ENCODE peak calls at places on chromosomes 11 and 22, in six cellular contexts. G is neuronal stem cell, T is IMR-90, P is H9, I is H1, J is trophoblast cell. C is an unnamed sample.

GRCh38 chr11:45556851-45557707 is 108.3 kb downstream of the CHST1 start:
- DNase-seq in G (no peak), T (no peak), P (no peak), I (no peak), J (peak; percentile 77), C (peak; percentile 32)

GRCh38 chr22:29079218-29079901 is 6.5 kb downstream of the KREMEN1 start:
- DNase-seq in G (no peak), T (no peak), P (no peak), I (no peak), J (no peak), C (no peak)

GRCh38 chr11:26626346-26626745 is 54.3 kb upstream of the MUC15 start:
- DNase-seq in G (no peak), T (no peak), P (no peak), I (no peak), J (no peak), C (peak; percentile 9)

GRCh38 chr11:75673977-75674582 is 5.2 kb upstream of the MAP6 start:
- DNase-seq in G (no peak), T (peak; percentile 56), P (no peak), I (no peak), J (peak; percentile 30), C (peak; percentile 35)

GRCh38 chr11:107140988-107141387 is 122.7 kb upstream of the GUCY1A2 start:
- DNase-seq in G (no peak), T (no peak), P (no peak), I (no peak), J (peak; percentile 4), C (no peak)

GRCh38 chr11:109033627-109034340 is 368.9 kb downstream of the DDX10 start:
- DNase-seq in G (no peak), T (peak; percentile 89), P (no peak), I (no peak), J (no peak), C (no peak)

GRCh38 chr11:120759046-120759445 is 247.5 kb downstream of the GRIK4 start:
- DNase-seq in G (no peak), T (no peak), P (no peak), I (no peak), J (no peak), C (no peak)

GRCh38 chr11:27722117-27722844 is 22.0 kb upstream of the BDNF start:
- DNase-seq in G (peak; percentile 36), T (peak; percentile 68), P (peak; percentile 69), I (peak; percentile 81), J (no peak), C (peak; percentile 75)

GRCh38 chr11:94974178-94974577 is 669 bp downstream of the KDM4D start:
- DNase-seq in G (no peak), T (no peak), P (no peak), I (no peak), J (no peak), C (no peak)

GRCh38 chr11:118690553-118691304 is 11.3 kb upstream of the TREH start:
- DNase-seq in G (no peak), T (no peak), P (no peak), I (no peak), J (no peak), C (no peak)

GRCh38 chr22:49699928-49700498 is 127.7 kb downstream of the BRD1 start:
- DNase-seq in G (no peak), T (no peak), P (no peak), I (peak; percentile 26), J (no peak), C (no peak)

GRCh38 chr11:103609117-103610066 is 427.0 kb upstream of the DDI1 start:
- DNase-seq in G (no peak), T (peak; percentile 96), P (peak; percentile 48), I (no peak), J (peak; percentile 72), C (peak; percentile 95)

GRCh38 chr22:24728790-24729637 is 45.5 kb downstream of the PIWIL3 start:
- DNase-seq in G (no peak), T (peak; percentile 74), P (no peak), I (no peak), J (no peak), C (peak; percentile 49)

GRCh38 chr22:25081409-25081824 is 118.2 kb upstream of the CRYBB3 start:
- DNase-seq in G (no peak), T (peak; percentile 4), P (no peak), I (peak; percentile 66), J (peak; percentile 52), C (peak; percentile 28)

GRCh38 chr22:47052236-47053012 is 290.0 kb downstream of the TBC1D22A start:
- DNase-seq in G (no peak), T (no peak), P (no peak), I (no peak), J (no peak), C (no peak)

GRCh38 chr11:47271961-47272661 is 2.2 kb downstream of the MADD start:
- DNase-seq in G (no peak), T (no peak), P (no peak), I (no peak), J (no peak), C (no peak)

GRCh38 chr22:17303840-17304779 is 65.2 kb upstream of the CECR2 start:
- DNase-seq in G (no peak), T (no peak), P (no peak), I (no peak), J (peak; percentile 0), C (no peak)

GRCh38 chr11:111460752-111461305 is 51.4 kb downstream of the BTG4 start:
- DNase-seq in G (no peak), T (peak; percentile 79), P (no peak), I (no peak), J (no peak), C (no peak)

GRCh38 chr22:29461263-29461662 is 18.8 kb upstream of the NEFH start:
- DNase-seq in G (no peak), T (no peak), P (no peak), I (no peak), J (no peak), C (no peak)

GRCh38 chr22:49966041-49966715 is 5.6 kb downstream of the PIM3 start:
- DNase-seq in G (no peak), T (no peak), P (peak; percentile 28), I (peak; percentile 49), J (no peak), C (no peak)

GRCh38 chr11:76783901-76784813 is 1.0 kb downstream of the TSKU start:
- DNase-seq in G (peak; percentile 85), T (peak; percentile 84), P (peak; percentile 95), I (peak; percentile 91), J (peak; percentile 81), C (peak; percentile 90)

GRCh38 chr22:23529166-23530103 is 50.7 kb downstream of the IGLL1 start:
- DNase-seq in G (no peak), T (no peak), P (peak; percentile 28), I (no peak), J (no peak), C (no peak)

GRCh38 chr11:73907191-73907590 is 30.4 kb downstream of the PAAF1 start:
- DNase-seq in G (no peak), T (peak; percentile 55), P (no peak), I (no peak), J (peak; percentile 66), C (peak; percentile 20)

GRCh38 chr11:71204294-71204693 is 48.1 kb downstream of the SHANK2 start:
- DNase-seq in G (no peak), T (no peak), P (no peak), I (no peak), J (no peak), C (no peak)

DNA sequence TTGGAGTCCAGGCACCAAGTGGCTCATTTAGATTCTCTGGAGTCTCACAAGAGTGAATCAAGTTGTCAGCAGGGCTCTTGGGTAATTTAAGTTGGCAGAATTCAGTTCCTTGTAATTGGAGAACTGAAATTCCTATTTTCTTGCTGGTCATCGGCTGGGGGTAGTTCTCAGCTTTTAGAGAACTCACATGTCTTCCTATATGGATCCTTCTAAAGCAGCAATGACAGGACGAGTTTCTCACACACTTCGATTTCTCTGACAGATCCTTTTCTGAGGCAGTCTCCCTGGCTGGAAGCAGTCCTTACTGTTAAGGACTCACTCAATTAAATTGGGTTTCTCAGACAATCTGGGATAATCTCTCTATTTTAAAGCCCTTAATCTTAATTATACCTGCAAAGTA is 17.2 kb upstream of the OOSP4B start:
- DNase-seq in G (no peak), T (no peak), P (no peak), I (no peak), J (no peak), C (no peak)
- H3K27ac ChIP-seq in G (no peak overlapping the region), T (no peak overlapping the region), P (no peak overlapping the region), I (no peak overlapping the region), J (no peak overlapping the region), C (no peak overlapping the region)

GRCh38 chr22:44111562-44112155 is 69.1 kb upstream of the PARVG start:
- DNase-seq in G (no peak), T (no peak), P (no peak), I (no peak), J (peak; percentile 86), C (no peak)

GRCh38 chr22:44109417-44109816 is 71.3 kb upstream of the PARVG start:
- DNase-seq in G (no peak), T (no peak), P (no peak), I (no peak), J (no peak), C (no peak)

GRCh38 chr22:44107341-44107740 is 73.4 kb upstream of the PARVG start:
- DNase-seq in G (no peak), T (no peak), P (peak; percentile 75), I (no peak), J (no peak), C (no peak)

GRCh38 chr22:44108076-44108475 is 72.6 kb upstream of the PARVG start:
- DNase-seq in G (no peak), T (no peak), P (no peak), I (no peak), J (no peak), C (no peak)

DNA sequence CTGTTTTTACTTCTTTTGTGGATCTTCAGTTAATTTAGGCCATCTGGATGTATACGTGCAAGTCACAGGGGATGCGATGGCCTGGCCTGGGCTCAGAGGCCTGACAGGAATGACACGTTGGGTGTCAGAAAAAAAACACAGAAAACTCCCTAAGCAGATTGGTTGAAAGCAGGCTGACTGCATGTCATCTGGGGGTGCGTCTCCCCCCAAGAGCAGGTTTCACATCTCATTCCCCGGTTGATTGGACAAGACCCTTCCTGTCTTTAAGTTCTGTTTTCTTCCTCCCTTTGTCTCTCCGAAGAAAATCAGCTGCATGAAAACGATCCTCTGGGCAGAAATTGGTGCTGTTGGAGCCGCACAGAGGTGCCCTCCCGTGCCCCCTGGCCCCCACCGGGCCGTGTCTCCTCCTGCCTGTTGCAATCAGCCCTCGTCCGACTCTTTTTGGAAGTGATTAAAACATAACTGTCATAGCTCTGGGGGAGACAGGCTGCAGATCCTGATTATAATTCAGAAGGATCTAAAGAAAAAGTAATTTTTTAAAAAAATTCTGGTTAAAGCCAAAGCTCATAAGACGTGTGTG is 71.8 kb upstream of the PARVG start:
- DNase-seq in G (no peak), T (no peak), P (no peak), I (no peak), J (no peak), C (no peak)
- H2AFZ ChIP-seq in G (peak overlapping the region; percentile 79), T (no peak overlapping the region), P (no peak overlapping the region), I (no peak overlapping the region), J (no peak overlapping the region), C (no peak overlapping the region)

GRCh38 chr11:78587446-78587845 is 12.8 kb upstream of the NARS2 start:
- DNase-seq in G (no peak), T (no peak), P (no peak), I (no peak), J (no peak), C (no peak)
- H3K4ac ChIP-seq in G (no peak overlapping the region), T (no peak overlapping the region), P (no peak overlapping the region), I (no peak overlapping the region), J (no peak overlapping the region), C (no peak overlapping the region)

GRCh38 chr11:132349806-132350733 is 979.7 kb downstream of the NTM start:
- DNase-seq in G (no peak), T (peak; percentile 15), P (no peak), I (no peak), J (no peak), C (no peak)
- H3K27ac ChIP-seq in G (no peak overlapping the region), T (no peak overlapping the region), P (no peak overlapping the region), I (no peak overlapping the region), J (no peak overlapping the region), C (no peak overlapping the region)

C was measured in mesenchymal stem cell.